ENCODE peak calls at places on chromosomes 7 and 10, in six cellular contexts. U is stomach, T is HCT116, B is A549, V is IMR-90, W is sigmoid colon. J is an unnamed sample.

GRCh38 chr10:37456456-37456855 is 331.1 kb downstream of the ANKRD30A start:
- DNase-seq in W (no peak), B (no peak), V (no peak), U (no peak), T (no peak), J (no peak)

GRCh38 chr10:121854809-121855445 is 72.9 kb downstream of the ATE1 start:
- DNase-seq in V (no peak), T (no peak), W (no peak), U (no peak), B (no peak), J (no peak)

GRCh38 chr10:77563638-77564270 is 73.9 kb downstream of the KCNMA1 start:
- DNase-seq in V (no peak), U (peak; percentile 73), B (peak; percentile 44), W (no peak), T (no peak), J (no peak)

GRCh38 chr7:33757050-33757449 is 148.3 kb upstream of the BMPER start:
- DNase-seq in B (no peak), T (no peak), U (no peak), V (peak; percentile 64), W (no peak), J (no peak)

GRCh38 chr10:30537586-30537985 is 92.0 kb downstream of the LYZL2 start:
- DNase-seq in B (no peak), W (no peak), V (no peak), T (no peak), U (no peak), J (no peak)

GRCh38 chr7:79833616-79834015 is 301.0 kb upstream of the GNAI1 start:
- DNase-seq in B (no peak), W (no peak), T (no peak), V (peak; percentile 58), U (no peak), J (no peak)

GRCh38 chr7:7201583-7202374 is 19.4 kb downstream of the C1GALT1 start:
- DNase-seq in U (peak; percentile 70), W (no peak), V (no peak), T (no peak), B (no peak), J (no peak)

GRCh38 chr7:98548981-98549380 is 68.1 kb upstream of the NPTX2 start:
- DNase-seq in T (no peak), B (no peak), V (no peak), U (no peak), W (no peak), J (no peak)

GRCh38 chr10:62059424-62059913 is 158.0 kb downstream of the ARID5B start:
- DNase-seq in T (no peak), V (no peak), B (no peak), U (no peak), W (no peak), J (no peak)

GRCh38 chr7:85464042-85464651 is 277.3 kb upstream of the SEMA3D start:
- DNase-seq in T (no peak), W (no peak), U (no peak), B (no peak), V (no peak), J (no peak)

GRCh38 chr10:21002097-21002878 is 105.2 kb upstream of the NEBL start:
- DNase-seq in W (no peak), V (peak; percentile 1), U (no peak), T (no peak), B (peak; percentile 39), J (no peak)

GRCh38 chr7:156544919-156545715 is 95.5 kb upstream of the RNF32 start:
- DNase-seq in W (no peak), T (no peak), V (no peak), U (no peak), B (peak; percentile 11), J (no peak)

GRCh38 chr7:44308741-44309270 is 16.6 kb downstream of the CAMK2B start:
- DNase-seq in B (no peak), V (no peak), U (peak; percentile 22), T (no peak), W (peak; percentile 60), J (peak; percentile 13)

GRCh38 chr7:7276151-7276550 is 93.8 kb downstream of the C1GALT1 start:
- DNase-seq in V (no peak), W (no peak), B (no peak), U (no peak), T (no peak), J (no peak)

GRCh38 chr7:127189074-127189473 is 63.7 kb downstream of the GRM8 start:
- DNase-seq in V (no peak), U (no peak), W (no peak), T (no peak), B (no peak), J (no peak)

GRCh38 chr7:26555971-26556830 is 264.5 kb downstream of the SNX10 start:
- DNase-seq in T (no peak), W (no peak), U (no peak), V (no peak), B (no peak), J (peak; percentile 32)

GRCh38 chr7:92750440-92750839 is 85.9 kb downstream of the CDK6 start:
- DNase-seq in B (peak; percentile 83), W (no peak), V (peak; percentile 85), U (no peak), T (no peak), J (no peak)

GRCh38 chr7:95592570-95592969 is 3.7 kb downstream of the PDK4 start:
- DNase-seq in T (no peak), U (no peak), V (no peak), W (no peak), B (no peak), J (no peak)

GRCh38 chr7:8155836-8156235 is 106.1 kb downstream of the ICA1 start:
- DNase-seq in V (no peak), U (no peak), T (no peak), W (no peak), B (no peak), J (no peak)

GRCh38 chr7:22219036-22219435 is 137.9 kb downstream of the RAPGEF5 start:
- DNase-seq in T (no peak), W (no peak), B (no peak), V (no peak), U (no peak), J (peak; percentile 85)

GRCh38 chr10:28558923-28559508 is 26.1 kb downstream of the WAC start:
- DNase-seq in W (no peak), V (peak; percentile 27), B (no peak), U (no peak), T (no peak), J (no peak)

GRCh38 chr10:121580276-121581116 is 17.7 kb downstream of the FGFR2 start:
- DNase-seq in W (no peak), T (no peak), U (no peak), V (no peak), B (no peak), J (no peak)

GRCh38 chr10:75428434-75429158 is 2.8 kb upstream of the LRMDA start:
- DNase-seq in B (peak; percentile 41), T (no peak), V (peak; percentile 15), U (no peak), W (no peak), J (no peak)

GRCh38 chr10:44911081-44911540 is at the start of gene TMEM72:
- DNase-seq in T (no peak), B (no peak), U (peak; percentile 92), W (no peak), V (no peak), J (no peak)

DNA sequence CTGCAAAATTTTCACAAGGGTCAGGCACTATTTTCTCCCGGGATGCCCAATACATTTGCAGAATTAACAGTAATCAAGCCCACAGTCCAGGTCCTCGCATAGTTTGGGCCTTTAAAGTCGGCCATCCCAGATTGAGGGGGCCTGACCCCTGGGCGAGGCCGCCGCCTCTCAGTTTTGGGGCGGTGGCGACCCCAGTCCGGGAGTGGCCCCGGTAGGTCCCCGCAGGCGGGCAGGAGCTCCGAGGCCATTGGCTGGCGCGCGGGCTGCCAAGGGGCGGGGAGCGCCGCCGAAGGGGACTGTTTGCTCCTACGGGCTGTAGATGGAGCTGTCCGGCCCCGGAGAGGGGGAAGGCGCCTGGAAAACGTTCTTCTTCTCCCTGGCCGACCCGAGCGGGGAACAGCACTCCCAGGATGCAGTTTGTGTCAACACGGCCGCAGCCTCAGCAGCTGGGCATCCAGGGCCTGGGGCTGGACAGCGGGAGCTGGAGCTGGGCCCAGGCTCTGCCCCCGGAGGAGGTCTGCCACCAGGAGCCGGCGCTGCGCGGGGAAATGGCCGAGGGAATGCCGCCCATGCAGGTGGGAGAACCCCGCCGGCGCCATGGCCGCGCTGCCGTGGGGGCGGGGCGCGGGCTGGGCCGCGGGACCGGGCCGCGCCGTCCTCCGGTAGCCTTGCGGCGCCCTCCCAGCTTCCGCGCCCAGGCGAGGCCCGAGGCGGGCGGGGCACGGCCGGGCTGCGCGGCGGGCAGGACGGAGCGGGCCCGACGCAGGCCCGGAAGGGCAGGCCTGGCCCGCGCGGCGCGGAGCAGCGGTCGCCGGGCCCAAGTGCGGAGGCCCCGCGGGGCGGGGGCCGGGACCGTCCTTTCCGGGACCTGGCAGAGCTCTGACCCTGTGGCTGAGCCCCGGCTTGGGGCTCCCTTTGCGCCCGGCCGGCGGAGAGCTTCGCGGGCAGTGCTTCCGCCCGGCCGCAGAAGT is at the start of gene ZNF282:
- DNase-seq in U (peak; percentile 92), B (peak; percentile 92), T (peak; percentile 67), W (peak; percentile 94), V (peak; percentile 89), J (peak; percentile 90)
- TF ChIP-seq POLR2A in U (no peak), B (peak; percentile 57), T (peak; percentile 67), W (peak; percentile 18), V (peak; percentile 79), J (no peak)

DNA sequence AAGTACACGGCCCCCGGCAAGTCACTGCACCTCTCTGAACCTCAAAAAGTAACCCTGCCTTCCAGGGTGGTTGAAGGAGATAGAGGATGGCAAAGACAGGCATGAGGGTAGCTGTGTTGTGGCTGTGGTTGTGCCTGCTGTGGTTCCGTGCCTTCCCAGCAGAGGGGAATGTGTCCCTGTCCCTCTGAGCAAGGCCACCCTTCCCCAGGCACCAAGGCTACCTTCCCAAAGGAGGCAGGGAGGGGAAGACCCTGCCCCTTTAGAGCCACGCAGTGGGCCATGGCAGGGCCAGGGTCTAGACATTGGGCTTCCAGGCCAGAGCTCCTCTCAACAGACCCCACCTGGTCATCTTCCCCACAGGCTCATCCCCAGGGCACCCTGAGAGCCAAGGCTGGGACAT is 18.8 kb downstream of the CRHR2 start:
- DNase-seq in U (no peak), W (no peak), B (no peak), V (no peak), T (no peak), J (no peak)
- TF ChIP-seq CTCF in U (no peak), W (no peak), B (no peak), V (no peak), T (no peak), J (no peak)

GRCh38 chr7:55306331-55306730 is 58.8 kb upstream of the LANCL2 start:
- DNase-seq in V (peak; percentile 14), W (no peak), U (no peak), B (no peak), T (no peak), J (no peak)

GRCh38 chr7:55308186-55308929 is 56.8 kb upstream of the LANCL2 start:
- DNase-seq in U (no peak), T (no peak), W (no peak), B (no peak), V (peak; percentile 87), J (no peak)

GRCh38 chr7:55309040-55309991 is 55.8 kb upstream of the LANCL2 start:
- DNase-seq in T (no peak), U (peak; percentile 31), W (no peak), V (no peak), B (no peak), J (no peak)

GRCh38 chr7:55305130-55305529 is 60.0 kb upstream of the LANCL2 start:
- DNase-seq in W (no peak), T (no peak), V (no peak), U (no peak), B (no peak), J (no peak)

GRCh38 chr7:55307123-55307916 is 57.8 kb upstream of the LANCL2 start:
- DNase-seq in U (no peak), B (peak; percentile 8), T (peak; percentile 3), V (peak; percentile 12), W (no peak), J (no peak)
- H3K27ac ChIP-seq in U (no peak overlapping the region), B (no peak overlapping the region), T (no peak overlapping the region), V (no peak overlapping the region), W (no peak overlapping the region), J (no peak overlapping the region)

GRCh38 chr7:151088856-151089699 is 2.8 kb downstream of the AGAP3 start:
- DNase-seq in U (peak; percentile 62), V (peak; percentile 76), W (peak; percentile 93), B (no peak), T (no peak), J (peak; percentile 73)
- TF ChIP-seq POLR2A in U (no peak), V (peak; percentile 69), W (no peak), B (no peak), T (no peak), J (no peak)

J was measured in testis.